ENCODE peak calls at places on chromosomes 4 and X, in seven cellular contexts. M is endothelial cell, Q is RWPE1, E is lung, C is WERI-Rb-1, F is progenitor cell of endocrine pancreas, N is tibial nerve. Y is an unnamed sample.

GRCh38 chr4:168386002-168386401 is 67.5 kb upstream of the DDX60 start:
- DNase-seq in M (no peak), Q (no peak), E (no peak), C (no peak), F (no peak), N (no peak), Y (no peak)

GRCh38 chr4:156596026-156596425 is 375.6 kb downstream of the PDGFC start:
- DNase-seq in M (no peak), Q (no peak), E (no peak), C (no peak), F (no peak), N (no peak), Y (no peak)

GRCh38 chr4:112585977-112586736 is 50.6 kb downstream of the ZGRF1 start:
- DNase-seq in M (no peak), Q (no peak), E (no peak), C (no peak), F (no peak), N (no peak), Y (no peak)

GRCh38 chrX:119398974-119399771 is at the start of gene SLC25A43:
- DNase-seq in M (peak), Q (peak), E (peak), C (no peak), F (peak), N (peak), Y (peak)

GRCh38 chr4:89298788-89299152 is 8.8 kb downstream of the GPRIN3 start:
- DNase-seq in M (no peak), Q (no peak), E (no peak), C (no peak), F (no peak), N (no peak), Y (no peak)

GRCh38 chr4:174255790-174256189 is 27.7 kb downstream of the FBXO8 start:
- DNase-seq in M (no peak), Q (no peak), E (no peak), C (no peak), F (no peak), N (no peak), Y (no peak)

GRCh38 chr4:48908687-48909086 is 2.1 kb upstream of the OCIAD2 start:
- DNase-seq in M (no peak), Q (no peak), E (no peak), C (no peak), F (no peak), N (no peak), Y (no peak)

GRCh38 chr4:80422727-80423404 is 87.3 kb downstream of the CFAP299 start:
- DNase-seq in M (no peak), Q (no peak), E (no peak), C (no peak), F (no peak), N (no peak), Y (no peak)

GRCh38 chrX:12973561-12974216 is 1.2 kb upstream of the TMSB4X start:
- DNase-seq in M (no peak), Q (no peak), E (peak), C (no peak), F (no peak), N (no peak), Y (no peak)

GRCh38 chrX:14017399-14017798 is 12.3 kb downstream of the GEMIN8 start:
- DNase-seq in M (no peak), Q (no peak), E (no peak), C (no peak), F (no peak), N (no peak), Y (no peak)

GRCh38 chr4:110032603-110033002 is 119.9 kb downstream of the EGF start:
- DNase-seq in M (no peak), Q (no peak), E (no peak), C (no peak), F (no peak), N (peak), Y (no peak)

GRCh38 chrX:48703642-48704481 is 7.3 kb downstream of the SUV39H1 start:
- DNase-seq in M (no peak), Q (peak), E (no peak), C (no peak), F (no peak), N (no peak), Y (no peak)

GRCh38 chrX:10356979-10357378 is 200.2 kb downstream of the CLCN4 start:
- DNase-seq in M (no peak), Q (peak), E (no peak), C (no peak), F (no peak), N (no peak), Y (no peak)

GRCh38 chr4:100278567-100278966 is 88.3 kb upstream of the DDIT4L start:
- DNase-seq in M (no peak), Q (no peak), E (no peak), C (no peak), F (no peak), N (no peak), Y (no peak)

GRCh38 chr4:118557298-118557851 is 127.8 kb upstream of the METTL14 start:
- DNase-seq in M (no peak), Q (peak), E (no peak), C (no peak), F (no peak), N (no peak), Y (no peak)

GRCh38 chr4:158535130-158535614 is 13.5 kb downstream of the RXFP1 start:
- DNase-seq in M (no peak), Q (peak), E (no peak), C (no peak), F (no peak), N (no peak), Y (no peak)

GRCh38 chr4:1871471-1872021 is 353 bp downstream of the NSD2 start:
- DNase-seq in M (no peak), Q (no peak), E (no peak), C (peak), F (peak), N (no peak), Y (peak)

GRCh38 chr4:168645933-168646768 is 149.3 kb downstream of the PALLD start:
- DNase-seq in M (no peak), Q (no peak), E (no peak), C (peak), F (no peak), N (no peak), Y (no peak)

GRCh38 chr4:184544711-184545409 is 70.5 kb upstream of the IRF2 start:
- DNase-seq in M (no peak), Q (no peak), E (no peak), C (no peak), F (no peak), N (no peak), Y (no peak)

GRCh38 chrX:154696328-154697045 is 43.1 kb upstream of the CTAG2 start:
- DNase-seq in M (no peak), Q (peak), E (no peak), C (no peak), F (no peak), N (no peak), Y (no peak)

GRCh38 chr4:13762126-13762525 is 134.6 kb upstream of the BOD1L1 start:
- DNase-seq in M (no peak), Q (no peak), E (no peak), C (no peak), F (no peak), N (no peak), Y (no peak)

GRCh38 chr4:24103434-24104168 is 213.8 kb upstream of the PPARGC1A start:
- DNase-seq in M (no peak), Q (no peak), E (no peak), C (no peak), F (no peak), N (no peak), Y (no peak)

GRCh38 chr4:170736710-170737109 is 647.0 kb upstream of the AADAT start:
- DNase-seq in M (no peak), Q (no peak), E (no peak), C (no peak), F (no peak), N (no peak), Y (no peak)

GRCh38 chr4:78770091-78770642 is 6.0 kb upstream of the BMP2K start:
- DNase-seq in M (no peak), Q (no peak), E (no peak), C (no peak), F (no peak), N (no peak), Y (no peak)

GRCh38 chr4:27429260-27429970 is 568.8 kb downstream of the STIM2 start:
- DNase-seq in M (no peak), Q (no peak), E (no peak), C (no peak), F (no peak), N (no peak), Y (no peak)

GRCh38 chr4:3375688-3376087 is 66.1 kb upstream of the HGFAC start:
- DNase-seq in M (no peak), Q (peak), E (no peak), C (no peak), F (no peak), N (no peak), Y (no peak)

GRCh38 chr4:72489267-72489666 is 79.8 kb downstream of the ADAMTS3 start:
- DNase-seq in M (no peak), Q (peak), E (no peak), C (no peak), F (no peak), N (no peak), Y (no peak)

GRCh38 chr4:185019451-185020292 is 1.4 kb downstream of the HELT start:
- DNase-seq in M (peak), Q (no peak), E (no peak), C (no peak), F (no peak), N (no peak), Y (no peak)

GRCh38 chrX:1754077-1754476 is 139.2 kb downstream of the ASMT start:
- DNase-seq in M (no peak), Q (no peak), E (no peak), C (no peak), F (no peak), N (no peak), Y (no peak)

GRCh38 chrX:56783450-56783831 is 54.4 kb downstream of the NBDY start:
- DNase-seq in M (no peak), Q (no peak), E (peak), C (peak), F (no peak), N (no peak), Y (peak)
- TF ChIP-seq CTCF in M (no peak), Q (no peak), E (peak), C (peak), F (no peak), N (no peak), Y (no peak)

GRCh38 chr4:163680390-163681098 is 186.1 kb downstream of the TMA16 start:
- DNase-seq in M (no peak), Q (no peak), E (no peak), C (no peak), F (no peak), N (no peak), Y (no peak)

GRCh38 chr4:163681208-163681821 is 186.8 kb downstream of the TMA16 start:
- DNase-seq in M (peak), Q (no peak), E (no peak), C (peak), F (no peak), N (no peak), Y (no peak)

GRCh38 chr4:163673848-163674702 is 179.6 kb downstream of the TMA16 start:
- DNase-seq in M (no peak), Q (no peak), E (no peak), C (no peak), F (no peak), N (no peak), Y (no peak)

GRCh38 chr4:163679189-163679588 is 184.7 kb downstream of the TMA16 start:
- DNase-seq in M (no peak), Q (peak), E (no peak), C (peak), F (no peak), N (no peak), Y (no peak)
- TF ChIP-seq CTCF in M (no peak), Q (peak), E (no peak), C (peak), F (no peak), N (no peak), Y (peak)

DNA sequence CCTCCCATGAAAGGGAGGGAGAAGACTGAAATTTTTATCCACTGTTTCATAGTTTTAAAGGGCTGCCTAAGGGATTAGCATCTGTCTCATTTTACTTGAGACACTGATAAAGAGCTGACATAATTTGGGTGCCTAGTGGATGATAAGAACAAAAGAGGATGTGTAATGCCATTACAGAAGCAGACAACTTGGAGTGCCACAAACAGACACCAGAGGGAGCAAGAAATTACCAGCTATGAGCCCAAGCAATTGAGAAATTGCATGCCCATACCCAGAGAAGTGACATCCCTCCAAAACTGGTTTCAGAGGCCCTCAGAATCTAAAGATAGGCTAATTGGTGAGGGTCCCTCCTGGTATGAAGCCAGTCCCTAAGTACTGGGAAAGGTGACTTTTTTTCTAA is 38.5 kb upstream of the POU3F4 start:
- DNase-seq in M (peak), Q (no peak), E (no peak), C (peak), F (no peak), N (no peak), Y (no peak)
- TF ChIP-seq CTCF in M (peak), Q (peak), E (no peak), C (peak), F (peak), N (no peak), Y (peak)

GRCh38 chr4:81919238-81919637 is 447.5 kb upstream of the RASGEF1B start:
- DNase-seq in M (peak), Q (peak), E (no peak), C (peak), F (no peak), N (no peak), Y (no peak)
- TF ChIP-seq CTCF in M (peak), Q (no peak), E (no peak), C (peak), F (peak), N (no peak), Y (peak)

GRCh38 chr4:139710073-139710472 is 44.5 kb downstream of the MGST2 start:
- DNase-seq in M (no peak), Q (no peak), E (no peak), C (no peak), F (no peak), N (no peak), Y (no peak)

GRCh38 chr4:139709660-139710059 is 44.0 kb downstream of the MGST2 start:
- DNase-seq in M (no peak), Q (no peak), E (no peak), C (no peak), F (no peak), N (no peak), Y (no peak)

GRCh38 chr4:139700568-139700967 is 34.9 kb downstream of the MGST2 start:
- DNase-seq in M (no peak), Q (no peak), E (no peak), C (no peak), F (no peak), N (no peak), Y (no peak)

GRCh38 chr4:139704915-139705485 is 39.4 kb downstream of the MGST2 start:
- DNase-seq in M (no peak), Q (peak), E (no peak), C (no peak), F (no peak), N (no peak), Y (no peak)
- TF ChIP-seq CTCF in M (peak), Q (no peak), E (no peak), C (peak), F (peak), N (peak), Y (peak)

GRCh38 chrX:34580069-34580468 is 77.0 kb downstream of the TMEM47 start:
- DNase-seq in M (no peak), Q (no peak), E (no peak), C (no peak), F (no peak), N (no peak), Y (no peak)

DNA sequence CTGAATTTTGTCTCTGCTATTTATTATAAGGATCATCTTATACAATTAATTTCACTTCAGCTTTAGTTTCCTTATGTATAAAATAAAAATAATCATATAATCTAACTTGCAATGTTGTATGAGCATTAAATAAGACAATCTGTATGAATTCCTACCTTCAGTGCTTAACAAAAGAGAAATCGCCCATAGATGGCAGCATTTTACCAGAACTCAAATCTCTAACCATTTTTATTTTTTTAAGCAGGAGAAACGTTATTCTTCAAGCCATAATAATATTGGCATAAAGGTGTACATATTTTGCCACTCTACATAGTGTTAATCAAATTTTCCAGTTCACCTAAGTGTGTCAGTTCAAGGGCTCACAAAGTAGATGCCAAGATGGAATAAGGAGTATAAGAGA is 78.8 kb downstream of the TMEM47 start:
- DNase-seq in M (no peak), Q (no peak), E (no peak), C (no peak), F (no peak), N (no peak), Y (no peak)
- TF ChIP-seq CTCF in M (no peak), Q (no peak), E (no peak), C (no peak), F (peak), N (peak), Y (peak)

DNA sequence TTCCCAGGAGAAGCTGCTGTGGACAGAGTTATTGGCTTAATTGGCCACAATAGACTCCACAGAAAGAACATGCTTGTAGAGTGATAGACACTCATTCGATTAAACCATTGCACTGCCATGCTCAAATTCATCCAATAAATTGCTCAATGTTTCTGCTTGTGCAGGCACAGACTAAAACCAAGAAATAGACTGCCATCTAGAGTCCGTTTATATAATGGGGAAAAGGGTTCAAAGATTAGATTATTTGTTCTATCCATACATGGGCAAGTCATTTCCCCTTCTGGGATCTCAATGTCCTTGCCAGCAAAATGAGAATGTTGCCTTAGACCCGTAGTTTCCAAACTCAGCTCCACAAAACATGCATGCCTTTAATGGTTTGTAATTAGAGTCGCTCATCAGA is 8.7 kb downstream of the SMIM10 start:
- DNase-seq in M (no peak), Q (peak), E (no peak), C (no peak), F (no peak), N (no peak), Y (no peak)
- TF ChIP-seq CTCF in M (no peak), Q (peak), E (no peak), C (no peak), F (peak), N (peak), Y (peak)

GRCh38 chr4:146029939-146030710 is 91.5 kb upstream of the ZNF827 start:
- DNase-seq in M (no peak), Q (no peak), E (no peak), C (no peak), F (no peak), N (no peak), Y (no peak)

GRCh38 chr4:146033149-146033548 is 94.5 kb upstream of the ZNF827 start:
- DNase-seq in M (no peak), Q (no peak), E (peak), C (no peak), F (no peak), N (no peak), Y (no peak)

GRCh38 chr4:146023334-146023967 is 84.8 kb upstream of the ZNF827 start:
- DNase-seq in M (no peak), Q (no peak), E (no peak), C (no peak), F (no peak), N (no peak), Y (no peak)

GRCh38 chr4:146032234-146032860 is 93.7 kb upstream of the ZNF827 start:
- DNase-seq in M (no peak), Q (no peak), E (no peak), C (no peak), F (no peak), N (no peak), Y (no peak)

GRCh38 chr4:146029147-146029546 is 90.5 kb upstream of the ZNF827 start:
- DNase-seq in M (no peak), Q (no peak), E (no peak), C (no peak), F (no peak), N (no peak), Y (no peak)
- TF ChIP-seq CTCF in M (no peak), Q (no peak), E (no peak), C (no peak), F (no peak), N (no peak), Y (no peak)